ENCODE peak calls at places on chromosomes 4 and X, in nine cellular contexts. B is coronary artery, O is transverse colon, V is AG09319, N is kidney, I is spleen, Z is choroid plexus epithelial cell, Y is neural crest cell, H is fibroblast of lung. G is an unnamed sample.

GRCh38 chr4:139419388-139419914 is 34.5 kb upstream of the RAB33B start:
- DNase-seq in B (no peak), O (peak), V (peak), N (no peak), I (no peak), Z (peak), Y (no peak), H (peak), G (peak)

GRCh38 chr4:52423967-52424366 is 235.1 kb downstream of the USP46 start:
- DNase-seq in B (no peak), O (no peak), V (no peak), N (no peak), I (no peak), Z (no peak), Y (no peak), H (no peak), G (no peak)

GRCh38 chr4:136505020-136505419 is 1027.3 kb downstream of the PCDH18 start:
- DNase-seq in B (no peak), O (no peak), V (no peak), N (no peak), I (no peak), Z (peak), Y (no peak), H (no peak), G (no peak)

GRCh38 chr4:158778712-158779111 is 9.9 kb downstream of the FNIP2 start:
- DNase-seq in B (no peak), O (peak), V (no peak), N (no peak), I (no peak), Z (no peak), Y (no peak), H (no peak), G (no peak)

GRCh38 chrX:7219153-7219705 is 71.3 kb upstream of the PUDP start:
- DNase-seq in B (no peak), O (no peak), V (no peak), N (no peak), I (no peak), Z (no peak), Y (no peak), H (peak), G (no peak)

GRCh38 chrX:72258174-72258573 is 18.9 kb downstream of the RPS4X start:
- DNase-seq in B (no peak), O (no peak), V (peak), N (no peak), I (no peak), Z (peak), Y (no peak), H (peak), G (no peak)

GRCh38 chr4:102449751-102450352 is 51.3 kb upstream of the NFKB1 start:
- DNase-seq in B (no peak), O (peak), V (no peak), N (no peak), I (no peak), Z (peak), Y (peak), H (peak), G (peak)

GRCh38 chr4:164508836-164509235 is 245.1 kb upstream of the SMIM31 start:
- DNase-seq in B (no peak), O (no peak), V (no peak), N (no peak), I (no peak), Z (no peak), Y (no peak), H (peak), G (no peak)

GRCh38 chrX:6667048-6667768 is 132.3 kb upstream of the VCX3A start:
- DNase-seq in B (no peak), O (no peak), V (no peak), N (no peak), I (no peak), Z (no peak), Y (no peak), H (no peak), G (no peak)

GRCh38 chrX:151488677-151489076 is 74.8 kb upstream of the PASD1 start:
- DNase-seq in B (no peak), O (no peak), V (no peak), N (no peak), I (no peak), Z (peak), Y (no peak), H (no peak), G (no peak)

GRCh38 chr4:185504098-185505047 is 30.9 kb downstream of the PDLIM3 start:
- DNase-seq in B (peak), O (peak), V (no peak), N (peak), I (no peak), Z (peak), Y (peak), H (peak), G (no peak)

GRCh38 chr4:66028668-66029067 is 358.4 kb upstream of the EPHA5 start:
- DNase-seq in B (no peak), O (no peak), V (no peak), N (no peak), I (no peak), Z (no peak), Y (no peak), H (no peak), G (no peak)

GRCh38 chr4:110851989-110852388 is 229.1 kb upstream of the PITX2 start:
- DNase-seq in B (no peak), O (no peak), V (no peak), N (no peak), I (no peak), Z (no peak), Y (no peak), H (no peak), G (no peak)

GRCh38 chr4:184802203-184803015 is 23.4 kb downstream of the ACSL1 start:
- DNase-seq in B (no peak), O (no peak), V (no peak), N (no peak), I (peak), Z (no peak), Y (no peak), H (peak), G (no peak)

GRCh38 chr4:125280892-125281403 is 33.8 kb upstream of the FAT4 start:
- DNase-seq in B (no peak), O (no peak), V (no peak), N (peak), I (peak), Z (no peak), Y (no peak), H (no peak), G (no peak)

GRCh38 chr4:94803181-94803580 is 45.4 kb downstream of the BMPR1B start:
- DNase-seq in B (no peak), O (no peak), V (no peak), N (no peak), I (no peak), Z (peak), Y (no peak), H (no peak), G (no peak)

GRCh38 chr4:24796632-24797031 is 1.3 kb downstream of the SOD3 start:
- DNase-seq in B (no peak), O (no peak), V (no peak), N (no peak), I (no peak), Z (no peak), Y (no peak), H (no peak), G (no peak)

GRCh38 chr4:157576671-157577070 is 356.1 kb downstream of the GRIA2 start:
- DNase-seq in B (no peak), O (no peak), V (no peak), N (no peak), I (no peak), Z (no peak), Y (no peak), H (no peak), G (no peak)

GRCh38 chrX:55451990-55452824 is at the start of gene MAGEH1:
- DNase-seq in B (peak), O (peak), V (peak), N (peak), I (peak), Z (peak), Y (peak), H (peak), G (peak)

GRCh38 chr4:95086532-95086931 is 328.8 kb downstream of the BMPR1B start:
- DNase-seq in B (no peak), O (no peak), V (no peak), N (no peak), I (no peak), Z (no peak), Y (no peak), H (no peak), G (no peak)

GRCh38 chr4:157888281-157888680 is 284.5 kb downstream of the GASK1B start:
- DNase-seq in B (no peak), O (no peak), V (no peak), N (no peak), I (no peak), Z (no peak), Y (no peak), H (no peak), G (no peak)

DNA sequence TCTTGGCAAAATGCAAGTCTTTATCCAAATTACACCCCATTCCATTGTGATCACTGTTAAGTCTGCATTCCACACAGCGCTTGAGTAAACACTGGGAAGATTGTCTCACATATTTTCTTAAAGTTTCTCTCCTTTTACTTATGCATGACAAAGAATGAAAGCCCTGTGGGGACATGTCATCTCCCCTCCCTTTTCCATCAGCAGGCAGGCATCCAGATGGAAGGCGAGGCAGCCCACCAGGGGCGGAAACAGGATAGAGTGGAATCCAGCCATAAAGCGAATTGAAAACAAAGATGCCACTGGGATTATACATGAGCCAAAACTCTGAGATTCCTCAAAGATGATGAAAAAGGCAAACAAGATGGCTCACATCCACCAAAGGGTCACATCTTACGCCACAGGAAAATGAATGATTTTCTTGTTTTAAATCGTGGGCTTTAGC is 78.2 kb downstream of the AFAP1 start:
- DNase-seq in B (no peak), O (no peak), V (peak), N (no peak), I (no peak), Z (peak), Y (no peak), H (peak), G (no peak)
- TF ChIP-seq CTCF in B (no peak), O (no peak), V (no peak), N (no peak), I (no peak), Z (no peak), Y (no peak), H (no peak), G (no peak)

DNA sequence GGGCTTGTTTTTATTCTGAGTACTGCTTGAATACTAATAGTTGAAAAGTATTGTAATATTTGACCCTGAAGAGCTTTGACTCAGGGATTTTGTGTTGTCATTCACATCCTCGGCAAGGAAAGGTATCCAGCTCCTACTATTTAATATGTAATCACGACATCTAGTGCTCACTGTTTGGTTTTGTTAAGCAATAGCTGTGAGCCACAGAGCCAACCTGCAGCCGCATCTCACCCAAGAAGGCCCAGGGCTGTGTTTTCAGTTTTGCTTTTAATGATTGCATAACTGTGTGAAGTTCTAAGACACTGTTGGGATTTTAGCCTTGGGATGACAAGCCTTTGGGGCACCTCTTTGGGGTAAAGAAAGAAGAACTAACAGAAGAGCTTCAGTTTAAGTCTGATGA is 158.0 kb downstream of the RELL1 start:
- DNase-seq in B (no peak), O (no peak), V (no peak), N (no peak), I (no peak), Z (peak), Y (no peak), H (no peak), G (no peak)
- TF ChIP-seq CTCF in B (no peak), O (no peak), V (no peak), N (peak), I (no peak), Z (no peak), Y (no peak), H (no peak), G (no peak)

GRCh38 chr4:134089885-134090284 is 111.7 kb downstream of the PABPC4L start:
- DNase-seq in B (no peak), O (no peak), V (no peak), N (no peak), I (no peak), Z (no peak), Y (no peak), H (no peak), G (no peak)

GRCh38 chr4:134085525-134085924 is 116.1 kb downstream of the PABPC4L start:
- DNase-seq in B (no peak), O (no peak), V (no peak), N (no peak), I (no peak), Z (no peak), Y (no peak), H (no peak), G (no peak)
- TF ChIP-seq CTCF in B (no peak), O (no peak), V (no peak), N (no peak), I (no peak), Z (no peak), Y (no peak), H (no peak), G (no peak)

DNA sequence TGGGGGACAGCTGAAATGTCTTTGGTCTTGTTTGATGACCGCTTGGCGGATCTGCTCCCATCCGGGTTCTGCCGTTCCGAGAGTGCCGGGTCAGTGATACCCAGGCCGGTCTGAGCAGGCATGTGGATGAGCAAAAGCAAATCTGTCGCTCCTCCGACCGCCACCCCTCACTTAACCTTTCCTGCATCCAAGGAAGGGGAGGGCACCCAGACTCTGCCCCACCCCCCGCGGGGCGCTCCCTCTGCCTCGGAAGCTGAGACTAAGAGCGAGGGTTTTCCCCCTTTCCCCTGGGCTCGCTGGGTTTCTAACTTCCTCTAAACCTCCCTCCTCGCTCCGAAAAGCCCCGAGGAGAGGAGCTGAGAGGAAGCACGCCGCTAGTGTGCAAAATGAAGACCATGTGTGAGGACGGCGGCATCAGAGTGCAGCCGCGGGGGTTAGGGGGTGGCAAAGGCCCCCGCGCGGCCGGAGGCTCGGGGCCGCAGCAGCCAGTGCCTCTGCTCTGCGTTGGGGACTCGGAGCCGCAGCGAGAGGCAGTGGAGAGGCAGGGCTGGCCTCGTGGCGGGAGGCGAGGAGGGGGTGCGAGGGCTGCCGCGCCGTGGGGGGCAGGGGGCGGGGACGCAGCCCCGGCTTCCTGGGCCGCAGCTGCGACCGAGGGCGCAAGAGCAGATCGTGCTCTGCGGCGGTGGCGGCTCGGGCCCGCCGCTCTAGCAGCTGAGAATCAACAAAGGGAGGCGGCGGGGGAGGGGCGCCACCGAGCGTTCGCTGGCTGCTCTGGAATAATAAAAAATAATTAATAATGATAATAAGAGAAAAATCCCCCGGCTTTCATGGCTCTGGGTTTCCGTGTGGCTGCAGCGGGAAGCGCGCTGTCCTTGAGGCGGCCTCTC is 55.8 kb upstream of the BCOR start:
- DNase-seq in B (no peak), O (peak), V (no peak), N (peak), I (peak), Z (peak), Y (peak), H (peak), G (peak)
- TF ChIP-seq CTCF in B (no peak), O (no peak), V (no peak), N (no peak), I (no peak), Z (no peak), Y (peak), H (no peak), G (no peak)

GRCh38 chr4:13893221-13893620 is 265.7 kb upstream of the BOD1L1 start:
- DNase-seq in B (no peak), O (no peak), V (no peak), N (no peak), I (no peak), Z (peak), Y (no peak), H (no peak), G (no peak)
- TF ChIP-seq CTCF in B (no peak), O (no peak), V (no peak), N (no peak), I (no peak), Z (no peak), Y (no peak), H (no peak), G (no peak)

GRCh38 chr4:15737255-15737654 is 34.4 kb downstream of the BST1 start:
- DNase-seq in B (no peak), O (peak), V (no peak), N (no peak), I (no peak), Z (no peak), Y (no peak), H (no peak), G (no peak)
- TF ChIP-seq CTCF in B (no peak), O (no peak), V (no peak), N (no peak), I (no peak), Z (peak), Y (no peak), H (no peak), G (no peak)

GRCh38 chrX:79095441-79096338 is 48.8 kb upstream of the GPR174 start:
- DNase-seq in B (no peak), O (no peak), V (no peak), N (no peak), I (no peak), Z (no peak), Y (no peak), H (no peak), G (no peak)

GRCh38 chrX:79094075-79094832 is 50.2 kb upstream of the GPR174 start:
- DNase-seq in B (no peak), O (no peak), V (no peak), N (no peak), I (no peak), Z (no peak), Y (no peak), H (no peak), G (no peak)

GRCh38 chrX:79100791-79101484 is 43.5 kb upstream of the GPR174 start:
- DNase-seq in B (no peak), O (no peak), V (no peak), N (no peak), I (no peak), Z (no peak), Y (no peak), H (no peak), G (no peak)

GRCh38 chrX:79096339-79096638 is 48.2 kb upstream of the GPR174 start:
- DNase-seq in B (no peak), O (no peak), V (no peak), N (no peak), I (no peak), Z (no peak), Y (no peak), H (no peak), G (no peak)
- TF ChIP-seq CTCF in B (no peak), O (no peak), V (no peak), N (no peak), I (no peak), Z (no peak), Y (no peak), H (no peak), G (no peak)

DNA sequence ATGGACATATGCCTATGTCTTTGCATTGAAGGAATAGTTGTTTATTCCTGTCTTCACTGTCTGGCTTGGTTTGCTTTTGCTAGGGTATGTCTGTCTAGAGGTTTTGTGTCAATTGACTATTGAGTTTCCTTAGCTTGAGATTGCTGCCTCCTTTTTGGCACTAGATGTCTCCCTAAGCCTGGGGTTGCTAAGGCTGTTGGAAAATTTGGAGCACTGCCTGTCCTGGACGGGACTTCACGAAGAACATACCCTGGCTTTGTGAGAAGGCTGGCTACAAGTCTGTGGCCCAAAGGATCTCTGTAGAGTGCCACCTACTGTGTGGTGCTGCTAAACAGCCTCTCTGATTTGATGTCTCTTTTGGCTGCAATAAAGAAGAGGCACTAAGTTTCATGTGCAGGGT is 183.8 kb upstream of the NUDT10 start:
- DNase-seq in B (no peak), O (no peak), V (no peak), N (no peak), I (no peak), Z (no peak), Y (no peak), H (no peak), G (peak)
- TF ChIP-seq CTCF in B (no peak), O (no peak), V (no peak), N (no peak), I (no peak), Z (no peak), Y (peak), H (no peak), G (no peak)

DNA sequence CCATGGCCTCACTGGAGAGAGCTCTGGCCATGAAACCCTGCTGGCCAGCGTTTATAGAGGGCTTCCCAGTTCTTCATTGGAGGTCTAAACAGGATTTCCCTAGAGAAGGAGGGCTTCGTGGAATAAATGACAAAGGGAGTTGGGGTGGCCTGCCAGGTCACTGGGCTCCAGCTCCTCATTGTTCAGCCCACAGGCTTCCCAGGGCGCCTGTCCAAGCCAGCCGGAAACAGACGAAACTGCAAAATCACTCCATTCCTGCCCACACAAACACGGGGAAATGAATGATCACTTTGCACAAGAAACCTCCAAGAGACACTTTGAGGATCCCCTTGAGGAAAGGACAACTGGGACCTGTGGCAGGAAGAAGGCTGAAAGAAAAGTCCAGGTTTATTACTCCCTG is 189.7 kb downstream of the TSPAN5 start:
- DNase-seq in B (no peak), O (no peak), V (no peak), N (no peak), I (no peak), Z (peak), Y (peak), H (peak), G (peak)
- TF ChIP-seq CTCF in B (no peak), O (no peak), V (no peak), N (no peak), I (no peak), Z (no peak), Y (no peak), H (no peak), G (no peak)

G was measured in endothelial cell.